ENCODE peak calls at places on chromosomes 4 and X, in six cellular contexts. G, E, M, V, W and S are unnamed samples.
A peak's percentile ranks its signal among the peaks of the same experiment; 100 is the strongest.

GRCh38 chr4:1500231-1500965 is 94.2 kb upstream of the NKX1-1 start:
- DNase-seq in G (no peak), E (no peak), M (peak; percentile 62), V (no peak), W (no peak), S (no peak)

GRCh38 chr4:61938250-61938846 is 738.2 kb downstream of the ADGRL3 start:
- DNase-seq in G (no peak), E (peak; percentile 1), M (no peak), V (no peak), W (no peak), S (no peak)

GRCh38 chr4:65599335-65599734 is 71.0 kb downstream of the EPHA5 start:
- DNase-seq in G (peak; percentile 19), E (no peak), M (no peak), V (no peak), W (no peak), S (peak; percentile 50)

GRCh38 chr4:170242471-170242870 is 152.7 kb upstream of the AADAT start:
- DNase-seq in G (no peak), E (no peak), M (no peak), V (no peak), W (no peak), S (no peak)

GRCh38 chr4:163515198-163515597 is 20.7 kb downstream of the TMA16 start:
- DNase-seq in G (no peak), E (no peak), M (no peak), V (no peak), W (no peak), S (no peak)

GRCh38 chr4:8336412-8337075 is 67.0 kb downstream of the HTRA3 start:
- DNase-seq in G (peak; percentile 53), E (peak; percentile 68), M (no peak), V (no peak), W (no peak), S (no peak)

GRCh38 chrX:118347131-118347530 is 1.2 kb downstream of the WDR44 start:
- DNase-seq in G (peak; percentile 67), E (peak; percentile 45), M (no peak), V (no peak), W (peak; percentile 23), S (peak; percentile 56)

GRCh38 chrX:24759786-24760185 is 66.1 kb downstream of the POLA1 start:
- DNase-seq in G (no peak), E (no peak), M (no peak), V (no peak), W (no peak), S (no peak)

GRCh38 chr4:52368895-52369294 is 290.2 kb downstream of the USP46 start:
- DNase-seq in G (no peak), E (no peak), M (no peak), V (no peak), W (no peak), S (no peak)

GRCh38 chr4:109921384-109921808 is 8.7 kb downstream of the EGF start:
- DNase-seq in G (peak; percentile 84), E (no peak), M (no peak), V (no peak), W (peak; percentile 93), S (peak; percentile 83)

GRCh38 chrX:79366888-79367749 is at the start of gene ITM2A:
- DNase-seq in G (peak; percentile 2), E (peak; percentile 53), M (peak; percentile 37), V (peak; percentile 12), W (no peak), S (no peak)

GRCh38 chr4:86453044-86453501 is 93.2 kb upstream of the MAPK10 start:
- DNase-seq in G (peak; percentile 30), E (no peak), M (peak; percentile 14), V (no peak), W (no peak), S (peak; percentile 54)

GRCh38 chr4:164307262-164307661 is 446.7 kb upstream of the SMIM31 start:
- DNase-seq in G (no peak), E (no peak), M (no peak), V (no peak), W (no peak), S (no peak)

GRCh38 chrX:103254171-103254824 is 657 bp downstream of the TCEAL8 start:
- DNase-seq in G (peak; percentile 21), E (peak; percentile 24), M (peak; percentile 33), V (no peak), W (no peak), S (peak; percentile 40)

GRCh38 chr4:1234811-1235292 is 14.1 kb downstream of the CTBP1 start:
- DNase-seq in G (no peak), E (no peak), M (peak; percentile 70), V (no peak), W (no peak), S (no peak)

GRCh38 chr4:21307709-21308108 is 607.5 kb downstream of the PACRGL start:
- DNase-seq in G (no peak), E (no peak), M (no peak), V (no peak), W (no peak), S (no peak)

GRCh38 chrX:97835969-97836368 is 952.3 kb downstream of the RPA4 start:
- DNase-seq in G (no peak), E (no peak), M (no peak), V (no peak), W (no peak), S (no peak)

GRCh38 chr4:93184093-93184492 is 644.5 kb upstream of the ATOH1 start:
- DNase-seq in G (no peak), E (no peak), M (no peak), V (no peak), W (no peak), S (no peak)

GRCh38 chrX:100819837-100820666 is at the start of gene CSTF2:
- DNase-seq in G (peak; percentile 83), E (peak; percentile 91), M (peak; percentile 93), V (peak; percentile 27), W (peak; percentile 25), S (peak; percentile 84)

GRCh38 chr4:186781032-186781917 is 57.6 kb upstream of the FAT1 start:
- DNase-seq in G (peak; percentile 51), E (no peak), M (no peak), V (no peak), W (no peak), S (peak; percentile 78)

GRCh38 chr4:82721819-82722423 is 76.7 kb downstream of the SCD5 start:
- DNase-seq in G (peak; percentile 33), E (peak; percentile 52), M (no peak), V (no peak), W (no peak), S (no peak)

GRCh38 chr4:61984260-61984909 is 784.3 kb downstream of the ADGRL3 start:
- DNase-seq in G (no peak), E (peak; percentile 5), M (no peak), V (no peak), W (no peak), S (no peak)

GRCh38 chr4:76376534-76376933 is 44.4 kb downstream of the CCDC158 start:
- DNase-seq in G (no peak), E (no peak), M (no peak), V (no peak), W (no peak), S (no peak)

GRCh38 chr4:158671915-158672806 is at the start of gene ETFDH:
- DNase-seq in G (peak; percentile 100), E (peak; percentile 99), M (peak; percentile 99), V (peak; percentile 97), W (peak; percentile 97), S (peak; percentile 100)

GRCh38 chr4:158669310-158669709 is 2.4 kb downstream of the C4orf46 start:
- DNase-seq in G (no peak), E (no peak), M (no peak), V (no peak), W (no peak), S (no peak)

GRCh38 chr4:158673633-158674032 is 1.5 kb downstream of the ETFDH start:
- DNase-seq in G (no peak), E (no peak), M (no peak), V (no peak), W (no peak), S (no peak)

GRCh38 chr4:158671665-158671914 is at the start of gene C4orf46:
- DNase-seq in G (no peak), E (no peak), M (peak; percentile 88), V (no peak), W (no peak), S (no peak)

GRCh38 chr4:158670975-158671664 is 567 bp downstream of the C4orf46 start:
- DNase-seq in G (peak; percentile 81), E (peak; percentile 67), M (peak; percentile 91), V (peak; percentile 35), W (peak; percentile 46), S (peak; percentile 82)
- TF ChIP-seq CTCF in G (no peak), E (no peak), M (no peak), V (no peak), W (no peak), S (no peak)

DNA sequence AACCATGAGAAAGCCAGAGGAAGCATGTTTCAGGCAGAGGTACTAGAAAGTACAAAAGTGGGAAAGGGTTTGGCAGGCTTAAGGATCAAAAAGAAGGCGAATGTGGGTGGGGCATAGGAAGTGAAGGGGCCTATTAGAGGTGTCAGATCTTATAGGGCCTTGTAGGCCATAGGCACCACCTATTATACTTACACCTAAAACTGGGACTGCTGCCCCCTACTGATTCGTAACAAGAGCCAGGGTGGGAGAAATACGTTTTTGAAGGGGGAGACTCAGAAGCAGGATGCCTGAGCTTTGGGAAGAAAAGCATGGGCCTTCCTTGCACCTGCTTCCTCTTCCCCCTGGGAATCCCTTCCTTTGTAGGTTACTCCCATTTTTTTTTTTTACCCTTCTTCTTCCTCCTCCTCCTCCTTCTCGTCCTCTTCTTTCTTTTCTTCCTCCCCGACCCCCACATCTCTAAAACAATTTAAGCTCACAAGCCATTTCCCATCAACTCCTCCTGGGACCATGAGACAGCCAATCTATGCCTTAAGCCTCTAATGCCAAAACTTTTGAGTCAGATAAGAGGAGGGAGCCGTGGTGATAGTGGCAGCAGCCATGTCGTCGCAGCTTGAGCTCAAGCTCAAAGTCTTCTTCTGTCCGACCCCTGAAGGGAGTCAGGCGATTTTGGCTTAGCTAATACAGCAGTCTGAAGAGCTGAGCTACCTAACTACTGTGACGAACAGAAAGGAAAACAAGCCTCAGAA is 40.8 kb upstream of the GPC3 start:
- DNase-seq in G (peak; percentile 0), E (peak; percentile 8), M (no peak), V (no peak), W (no peak), S (no peak)
- H3K4me3 ChIP-seq in G (no peak overlapping the region), E (no peak overlapping the region), M (no peak overlapping the region), V (peak overlapping the region; percentile 34), W (no peak overlapping the region), S (no peak overlapping the region)

DNA sequence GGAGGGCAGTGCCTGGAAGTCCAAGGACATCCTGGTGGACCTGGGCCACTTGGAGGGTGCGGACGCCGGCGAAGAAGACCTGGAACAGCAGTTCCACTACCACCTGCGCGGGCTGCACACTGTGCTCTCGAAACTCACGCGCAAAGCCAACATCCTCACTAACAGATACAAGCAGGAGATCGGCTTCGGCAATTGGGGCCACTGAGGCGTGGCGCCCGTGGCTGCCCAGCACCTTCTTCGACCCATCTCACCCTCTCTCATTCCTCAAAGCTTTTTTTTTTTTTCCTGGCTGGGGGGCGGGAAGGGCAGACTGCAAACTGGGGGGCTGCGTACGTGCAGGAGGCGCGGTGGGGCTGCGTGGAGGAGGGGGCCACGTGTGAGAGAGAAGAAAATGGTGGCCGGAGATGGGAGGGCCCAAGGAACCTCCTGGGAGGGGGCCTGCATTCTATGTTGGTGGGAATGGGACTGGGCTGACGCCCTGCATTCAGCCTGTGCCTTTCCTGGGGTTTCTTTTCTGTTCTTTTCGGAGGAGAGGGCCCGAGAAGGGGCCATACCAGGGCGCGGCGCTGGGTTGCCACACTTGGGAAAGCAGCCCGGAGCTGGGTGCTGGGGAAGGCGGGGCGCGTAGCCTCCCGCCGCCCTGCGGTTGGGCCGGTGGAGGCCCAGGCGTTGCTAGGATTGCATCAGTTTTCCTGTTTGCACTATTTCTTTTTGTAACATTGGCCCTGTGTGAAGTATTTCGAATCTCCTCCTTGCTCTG is 4.2 kb downstream of the MID1IP1 start:
- DNase-seq in G (peak; percentile 82), E (peak; percentile 93), M (peak; percentile 90), V (peak; percentile 44), W (peak; percentile 51), S (peak; percentile 81)
- TF ChIP-seq CTCF in G (no peak), E (no peak), M (no peak), V (no peak), W (no peak), S (no peak)

GRCh38 chr4:138839574-138839973 is 176.0 kb upstream of the NOCT start:
- DNase-seq in G (no peak), E (no peak), M (peak; percentile 33), V (no peak), W (no peak), S (no peak)
- H3K4me3 ChIP-seq in G (no peak overlapping the region), E (no peak overlapping the region), M (no peak overlapping the region), V (no peak overlapping the region), W (no peak overlapping the region), S (no peak overlapping the region)